ENCODE peak calls at places on chromosome 11, in nine cellular contexts. H, E, X, I, C, V, L, Y and J are unnamed samples.

GRCh38 chr11:60305906-60306619 is 21.0 kb upstream of the MS4A6E start:
- DNase-seq in H (no peak), E (no peak), X (no peak), I (no peak), C (no peak), V (no peak), L (peak; percentile 10), Y (no peak), J (no peak)

GRCh38 chr11:119545978-119546915 is 123.3 kb upstream of the THY1 start:
- DNase-seq in H (no peak), E (no peak), X (no peak), I (no peak), C (no peak), V (no peak), L (no peak), Y (no peak), J (no peak)

GRCh38 chr11:45042560-45042959 is 91.9 kb upstream of the TP53I11 start:
- DNase-seq in H (no peak), E (no peak), X (no peak), I (peak; percentile 30), C (peak; percentile 63), V (no peak), L (no peak), Y (no peak), J (no peak)

GRCh38 chr11:70650075-70650909 is 252.0 kb downstream of the CTTN start:
- DNase-seq in H (no peak), E (peak; percentile 47), X (no peak), I (no peak), C (no peak), V (peak; percentile 51), L (peak; percentile 22), Y (peak; percentile 46), J (no peak)

GRCh38 chr11:60844045-60844869 is 2.3 kb downstream of the CCDC86 start:
- DNase-seq in H (no peak), E (no peak), X (no peak), I (no peak), C (no peak), V (no peak), L (no peak), Y (no peak), J (no peak)

GRCh38 chr11:120792306-120792705 is 231.6 kb upstream of the TBCEL start:
- DNase-seq in H (peak; percentile 1), E (no peak), X (no peak), I (no peak), C (no peak), V (no peak), L (no peak), Y (no peak), J (no peak)

GRCh38 chr11:73143126-73143838 is 1.2 kb upstream of the FCHSD2 start:
- DNase-seq in H (no peak), E (no peak), X (no peak), I (no peak), C (no peak), V (no peak), L (no peak), Y (no peak), J (no peak)

GRCh38 chr11:123195182-123196059 is at the start of gene CLMP:
- DNase-seq in H (peak; percentile 93), E (peak; percentile 39), X (peak; percentile 54), I (peak; percentile 25), C (peak; percentile 61), V (no peak), L (no peak), Y (no peak), J (no peak)

GRCh38 chr11:62399172-62399867 is 19.5 kb upstream of the SCGB1A1 start:
- DNase-seq in H (no peak), E (no peak), X (no peak), I (no peak), C (peak; percentile 22), V (no peak), L (no peak), Y (no peak), J (no peak)

GRCh38 chr11:29534831-29535230 is 482.0 kb downstream of the KCNA4 start:
- DNase-seq in H (no peak), E (no peak), X (no peak), I (no peak), C (no peak), V (no peak), L (no peak), Y (no peak), J (no peak)

GRCh38 chr11:17164361-17165246 is 43.2 kb downstream of the PIK3C2A start:
- DNase-seq in H (no peak), E (no peak), X (no peak), I (no peak), C (no peak), V (no peak), L (no peak), Y (no peak), J (no peak)

GRCh38 chr11:102322560-102322959 is 5.3 kb downstream of the BIRC3 start:
- DNase-seq in H (no peak), E (no peak), X (no peak), I (no peak), C (no peak), V (no peak), L (no peak), Y (no peak), J (no peak)

GRCh38 chr11:88313441-88313840 is 24.1 kb downstream of the CTSC start:
- DNase-seq in H (no peak), E (no peak), X (no peak), I (no peak), C (no peak), V (no peak), L (no peak), Y (no peak), J (no peak)

GRCh38 chr11:44427432-44427831 is 117.5 kb upstream of the ALX4 start:
- DNase-seq in H (no peak), E (no peak), X (no peak), I (no peak), C (no peak), V (no peak), L (no peak), Y (no peak), J (no peak)

GRCh38 chr11:34599406-34599901 is 21.4 kb upstream of the EHF start:
- DNase-seq in H (no peak), E (no peak), X (no peak), I (no peak), C (no peak), V (no peak), L (peak; percentile 91), Y (no peak), J (no peak)

GRCh38 chr11:35714882-35715612 is 52.5 kb downstream of the TRIM44 start:
- DNase-seq in H (no peak), E (no peak), X (no peak), I (no peak), C (no peak), V (no peak), L (no peak), Y (no peak), J (no peak)

GRCh38 chr11:83071641-83072591 is at the start of gene RAB30:
- DNase-seq in H (peak; percentile 99), E (peak; percentile 98), X (peak; percentile 93), I (peak; percentile 99), C (peak; percentile 93), V (peak; percentile 96), L (peak; percentile 99), Y (peak; percentile 99), J (peak; percentile 82)
- TF ChIP-seq POLR2A in H (peak; percentile 76), E (peak; percentile 51), X (peak; percentile 93), I (peak; percentile 91), C (peak; percentile 94), V (peak; percentile 74), L (peak; percentile 45), Y (peak; percentile 92), J (peak; percentile 98)

GRCh38 chr11:67435031-67435726 is 2.3 kb downstream of the PTPRCAP start:
- DNase-seq in H (no peak), E (no peak), X (no peak), I (no peak), C (no peak), V (no peak), L (no peak), Y (no peak), J (no peak)

GRCh38 chr11:67435727-67436458 is 1.6 kb downstream of the PTPRCAP start:
- DNase-seq in H (no peak), E (no peak), X (no peak), I (no peak), C (no peak), V (no peak), L (no peak), Y (no peak), J (no peak)

GRCh38 chr11:67438121-67438902 is 830 bp upstream of the PTPRCAP start:
- DNase-seq in H (no peak), E (no peak), X (no peak), I (no peak), C (no peak), V (peak; percentile 54), L (no peak), Y (no peak), J (peak; percentile 93)

GRCh38 chr11:67436459-67437081 is 912 bp downstream of the PTPRCAP start:
- DNase-seq in H (no peak), E (no peak), X (no peak), I (no peak), C (no peak), V (peak; percentile 44), L (no peak), Y (no peak), J (peak; percentile 91)

GRCh38 chr11:67437082-67437821 is at the start of gene PTPRCAP:
- DNase-seq in H (no peak), E (no peak), X (no peak), I (no peak), C (no peak), V (peak; percentile 41), L (no peak), Y (no peak), J (peak; percentile 84)
- TF ChIP-seq POLR2A in H (no peak), E (no peak), X (no peak), I (no peak), C (no peak), V (no peak), L (no peak), Y (no peak), J (peak; percentile 94)

GRCh38 chr11:31267720-31268119 is 101.8 kb downstream of the DCDC1 start:
- DNase-seq in H (no peak), E (no peak), X (no peak), I (no peak), C (no peak), V (no peak), L (no peak), Y (no peak), J (no peak)
- TF ChIP-seq POLR2A in H (no peak), E (no peak), X (no peak), I (no peak), C (no peak), V (no peak), L (no peak), Y (no peak), J (no peak)

DNA sequence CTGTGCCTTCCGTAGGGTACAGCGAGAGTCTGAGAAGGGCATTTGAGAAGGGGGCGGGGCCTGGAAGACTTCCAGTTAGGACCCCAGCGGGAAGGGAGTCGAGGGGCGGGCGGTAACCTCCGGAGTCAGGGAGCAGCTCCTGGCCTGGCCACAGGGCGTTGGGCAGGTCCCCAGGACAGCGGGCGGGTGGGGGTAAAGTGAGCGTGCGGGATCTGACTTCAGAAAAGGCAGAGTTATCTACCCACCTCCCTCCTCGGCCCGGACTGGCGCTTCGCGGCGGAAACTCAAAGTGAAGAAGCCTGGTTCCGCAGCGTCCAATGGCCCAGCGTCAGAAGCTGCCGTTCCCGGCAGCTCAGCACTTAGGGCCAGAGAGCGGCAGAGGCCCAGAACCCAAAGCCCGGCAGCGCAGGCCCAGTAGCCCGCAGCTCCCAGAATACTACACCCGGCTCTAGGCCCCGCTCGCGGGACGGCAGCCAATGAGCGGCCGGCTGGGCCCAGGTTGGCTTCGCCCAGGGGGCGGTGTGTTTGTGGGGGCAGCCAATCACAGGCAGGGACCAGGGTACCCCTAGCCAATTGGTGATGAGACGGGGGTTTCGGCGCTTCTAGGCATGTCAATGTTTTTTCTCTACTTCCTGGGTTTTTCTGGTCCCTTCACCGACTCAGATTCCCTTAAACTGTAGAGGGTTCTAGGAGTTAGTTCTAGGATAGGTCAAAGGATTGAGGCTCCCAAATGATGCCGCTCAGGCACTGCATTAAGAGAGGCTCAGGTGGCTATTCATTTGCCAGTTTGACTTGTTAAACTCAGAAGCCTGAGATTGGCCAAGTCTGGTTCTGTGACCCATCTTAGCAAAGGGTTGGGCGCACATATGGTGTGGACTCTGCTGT is at the start of gene TRIM68:
- DNase-seq in H (peak; percentile 98), E (peak; percentile 98), X (peak; percentile 92), I (peak; percentile 95), C (peak; percentile 93), V (peak; percentile 96), L (peak; percentile 89), Y (peak; percentile 94), J (peak; percentile 89)
- TF ChIP-seq POLR2A in H (peak; percentile 67), E (no peak), X (peak; percentile 59), I (peak; percentile 51), C (peak; percentile 59), V (no peak), L (peak; percentile 71), Y (peak; percentile 78), J (peak; percentile 89)